ENCODE peak calls at places on chromosomes 12 and 14, in six cellular contexts. P is GM03348; Y is naive thymus-derived CD8-positive, alpha-beta T cell; X is neural crest cell; S is HuH-7; Q is A549. B is an unnamed sample.

GRCh38 chr12:86914716-86915115 is 658.5 kb upstream of the MGAT4C start:
- DNase-seq in Y (no peak), Q (peak; percentile 4), X (peak; percentile 3), P (peak; percentile 60), S (peak; percentile 45), B (peak; percentile 1)

GRCh38 chr14:71675126-71675901 is 256.9 kb upstream of the RGS6 start:
- DNase-seq in Y (no peak), S (no peak), P (no peak), Q (no peak), X (no peak), B (no peak)

GRCh38 chr14:97219356-97220017 is 422.3 kb downstream of the VRK1 start:
- DNase-seq in Q (no peak), X (no peak), P (peak; percentile 16), Y (no peak), S (no peak), B (no peak)

GRCh38 chr12:12555656-12556055 is 7.0 kb downstream of the DUSP16 start:
- DNase-seq in S (no peak), X (no peak), Q (no peak), P (no peak), Y (no peak), B (no peak)

GRCh38 chr14:99361596-99362220 is 89.7 kb upstream of the BCL11B start:
- DNase-seq in S (no peak), P (no peak), X (no peak), Q (no peak), Y (no peak), B (no peak)

GRCh38 chr12:96422192-96422591 is 22.0 kb upstream of the CDK17 start:
- DNase-seq in P (no peak), Q (no peak), X (no peak), S (no peak), Y (no peak), B (no peak)

GRCh38 chr14:87250992-87251391 is 742.0 kb downstream of the GALC start:
- DNase-seq in P (no peak), Y (no peak), X (no peak), Q (no peak), S (no peak), B (no peak)

GRCh38 chr12:52585951-52586350 is 12.3 kb upstream of the KRT74 start:
- DNase-seq in P (no peak), S (no peak), X (no peak), Y (peak; percentile 94), Q (no peak), B (no peak)

GRCh38 chr12:94172973-94173372 is 24.6 kb downstream of the PLXNC1 start:
- DNase-seq in S (peak; percentile 39), Q (no peak), P (peak; percentile 40), Y (no peak), X (no peak), B (no peak)

GRCh38 chr12:115857160-115857920 is 420.2 kb downstream of the MED13L start:
- DNase-seq in P (no peak), S (no peak), X (no peak), Y (no peak), Q (no peak), B (no peak)

GRCh38 chr12:113305281-113305856 is 29.5 kb downstream of the SLC8B1 start:
- DNase-seq in S (no peak), Q (no peak), P (no peak), X (no peak), Y (no peak), B (no peak)

B was measured in GM12891.